ENCODE peak calls at places on chromosome 20, in six cellular contexts. G, U, R, T, V and F are unnamed samples.

GRCh38 chr20:44629542-44629941 is 22.0 kb downstream of the ADA start:
- DNase-seq in G (peak), U (no peak), R (no peak), T (no peak), V (no peak), F (no peak)

GRCh38 chr20:12575352-12576095 is 433.2 kb upstream of the SPTLC3 start:
- DNase-seq in G (peak), U (no peak), R (no peak), T (no peak), V (no peak), F (peak)

GRCh38 chr20:53949319-53949839 is 121.0 kb downstream of the BCAS1 start:
- DNase-seq in G (peak), U (peak), R (no peak), T (peak), V (peak), F (peak)

GRCh38 chr20:39879296-39879695 is 809.7 kb downstream of the MAFB start:
- DNase-seq in G (no peak), U (no peak), R (no peak), T (no peak), V (no peak), F (no peak)

GRCh38 chr20:32446301-32447100 is 88.4 kb downstream of the ASXL1 start:
- DNase-seq in G (no peak), U (no peak), R (peak), T (no peak), V (no peak), F (no peak)

GRCh38 chr20:2301164-2301622 is 5.4 kb downstream of the TGM3 start:
- DNase-seq in G (peak), U (no peak), R (peak), T (no peak), V (peak), F (peak)

GRCh38 chr20:59177266-59178250 is 13.9 kb downstream of the ZNF831 start:
- DNase-seq in G (no peak), U (no peak), R (no peak), T (peak), V (no peak), F (no peak)

GRCh38 chr20:43960231-43960630 is 45.6 kb downstream of the TOX2 start:
- DNase-seq in G (no peak), U (no peak), R (no peak), T (no peak), V (no peak), F (no peak)

GRCh38 chr20:9331707-9332435 is 182.5 kb upstream of the LAMP5 start:
- DNase-seq in G (no peak), U (no peak), R (no peak), T (no peak), V (no peak), F (no peak)

GRCh38 chr20:53069121-53069520 is 97.0 kb downstream of the TSHZ2 start:
- DNase-seq in G (no peak), U (no peak), R (no peak), T (no peak), V (no peak), F (no peak)

GRCh38 chr20:51769941-51770615 is 1.9 kb upstream of the ATP9A start:
- DNase-seq in G (no peak), U (no peak), R (no peak), T (no peak), V (no peak), F (no peak)

GRCh38 chr20:13865825-13866351 is 81.1 kb downstream of the NDUFAF5 start:
- DNase-seq in G (no peak), U (no peak), R (no peak), T (no peak), V (peak), F (no peak)

GRCh38 chr20:6882911-6883310 is 115.4 kb downstream of the BMP2 start:
- DNase-seq in G (no peak), U (no peak), R (no peak), T (no peak), V (no peak), F (no peak)

GRCh38 chr20:37907677-37908397 is 4.9 kb downstream of the VSTM2L start:
- DNase-seq in G (peak), U (no peak), R (no peak), T (no peak), V (peak), F (no peak)

GRCh38 chr20:728022-728944 is 40.0 kb downstream of the SLC52A3 start:
- DNase-seq in G (peak), U (peak), R (peak), T (no peak), V (no peak), F (peak)

GRCh38 chr20:57830515-57830895 is 120.7 kb upstream of the PMEPA1 start:
- DNase-seq in G (no peak), U (no peak), R (peak), T (no peak), V (no peak), F (no peak)

GRCh38 chr20:38751360-38751976 is 3.2 kb downstream of the ACTR5 start:
- DNase-seq in G (no peak), U (no peak), R (no peak), T (peak), V (peak), F (no peak)

GRCh38 chr20:58717278-58718091 is 24.9 kb downstream of the NPEPL1 start:
- DNase-seq in G (no peak), U (no peak), R (peak), T (no peak), V (no peak), F (no peak)

GRCh38 chr20:62953839-62954703 is 1.6 kb downstream of the SLC17A9 start:
- DNase-seq in G (peak), U (no peak), R (peak), T (peak), V (peak), F (peak)

GRCh38 chr20:54019585-54019984 is 50.8 kb downstream of the BCAS1 start:
- DNase-seq in G (no peak), U (no peak), R (no peak), T (no peak), V (no peak), F (no peak)

GRCh38 chr20:61753196-61753942 is 312.3 kb downstream of the TAF4 start:
- DNase-seq in G (peak), U (no peak), R (no peak), T (no peak), V (peak), F (no peak)

GRCh38 chr20:20393770-20394169 is 25.9 kb downstream of the INSM1 start:
- DNase-seq in G (no peak), U (no peak), R (no peak), T (no peak), V (peak), F (no peak)